ENCODE peak calls at places on chromosomes 1 and 21, in five cellular contexts. G is neural progenitor cell, F is GM23338, B is A673, P is breast epithelium. Q is an unnamed sample. For H3K4me1, the result is how much of the 10 kb centered on the place peaks cover.

GRCh38 chr1:19756480-19756879 is 43.2 kb downstream of the TMCO4 start:
- DNase-seq in G (no peak), F (no peak), B (no peak), P (no peak), Q (no peak)

GRCh38 chr21:34094949-34095348 is 21.6 kb downstream of the MRPS6 start:
- DNase-seq in G (no peak), F (no peak), B (no peak), P (no peak), Q (no peak)

GRCh38 chr1:93675272-93675671 is 6.4 kb downstream of the BCAR3 start:
- DNase-seq in G (no peak), F (no peak), B (no peak), P (no peak), Q (no peak)

GRCh38 chr1:209768354-209768774 is 12.5 kb downstream of the TRAF3IP3 start:
- DNase-seq in G (no peak), F (no peak), B (no peak), P (no peak), Q (peak)

GRCh38 chr1:74474585-74474984 is 37.8 kb downstream of the LRRC53 start:
- DNase-seq in G (no peak), F (no peak), B (no peak), P (no peak), Q (no peak)

GRCh38 chr1:226939439-226940028 is 560 bp upstream of the COQ8A start:
- DNase-seq in G (peak), F (peak), B (peak), P (peak), Q (peak)

GRCh38 chr1:162987866-162988265 is 81.3 kb upstream of the RGS4 start:
- DNase-seq in G (no peak), F (no peak), B (no peak), P (no peak), Q (no peak)

GRCh38 chr21:33670076-33670475 is 27.8 kb downstream of the ITSN1 start:
- DNase-seq in G (no peak), F (no peak), B (no peak), P (no peak), Q (no peak)

GRCh38 chr1:67149179-67149770 is 14.5 kb upstream of the C1orf141 start:
- DNase-seq in G (peak), F (peak), B (peak), P (peak), Q (peak)

GRCh38 chr1:112513112-112513870 is 4.5 kb downstream of the WNT2B start:
- DNase-seq in G (no peak), F (no peak), B (no peak), P (no peak), Q (no peak)

GRCh38 chr1:207990455-207990854 is 79.5 kb upstream of the CD34 start:
- DNase-seq in G (no peak), F (no peak), B (no peak), P (no peak), Q (no peak)

GRCh38 chr1:204989266-204990058 is 53.5 kb upstream of the CNTN2 start:
- DNase-seq in G (peak), F (peak), B (peak), P (peak), Q (peak)

GRCh38 chr1:21625390-21626190 is 43.6 kb downstream of the RAP1GAP start:
- DNase-seq in G (no peak), F (no peak), B (no peak), P (no peak), Q (no peak)

GRCh38 chr1:29519108-29519507 is 282.8 kb downstream of the PTPRU start:
- DNase-seq in G (no peak), F (no peak), B (no peak), P (peak), Q (no peak)

GRCh38 chr1:194267021-194267420 is 1080.6 kb upstream of the B3GALT2 start:
- DNase-seq in G (no peak), F (no peak), B (no peak), P (no peak), Q (no peak)

GRCh38 chr1:91827094-91828006 is 58.6 kb downstream of the TGFBR3 start:
- DNase-seq in G (no peak), F (no peak), B (no peak), P (no peak), Q (no peak)

GRCh38 chr1:40143891-40144575 is 17.2 kb upstream of the RLF start:
- DNase-seq in G (peak), F (peak), B (peak), P (no peak), Q (peak)

GRCh38 chr1:156282143-156282478 is 514 bp downstream of the SMG5 start:
- DNase-seq in G (no peak), F (no peak), B (no peak), P (no peak), Q (no peak)

GRCh38 chr1:43786975-43787374 is 79.6 kb downstream of the ST3GAL3 start:
- DNase-seq in G (no peak), F (no peak), B (no peak), P (no peak), Q (no peak)

GRCh38 chr1:151762941-151763921 is at the start of gene MRPL9:
- DNase-seq in G (peak), F (peak), B (peak), P (peak), Q (peak)

GRCh38 chr1:42676534-42677087 is 5.6 kb upstream of the YBX1 start:
- DNase-seq in G (no peak), F (no peak), B (no peak), P (no peak), Q (no peak)

GRCh38 chr1:229133151-229133550 is 137.8 kb upstream of the RAB4A start:
- DNase-seq in G (no peak), F (no peak), B (no peak), P (no peak), Q (no peak)

GRCh38 chr1:229133734-229134265 is 137.1 kb upstream of the RAB4A start:
- DNase-seq in G (no peak), F (no peak), B (no peak), P (no peak), Q (no peak)

GRCh38 chr1:229131243-229132105 is 139.4 kb upstream of the RAB4A start:
- DNase-seq in G (no peak), F (no peak), B (no peak), P (no peak), Q (no peak)

GRCh38 chr1:229132106-229132443 is 138.8 kb upstream of the RAB4A start:
- DNase-seq in G (no peak), F (no peak), B (no peak), P (no peak), Q (no peak)

GRCh38 chr1:229132706-229133105 is 138.2 kb upstream of the RAB4A start:
- DNase-seq in G (no peak), F (no peak), B (no peak), P (no peak), Q (no peak)
- H3K4me1 ChIP-seq in G (under half), F (under half), B (under half), P (under half), Q (under half)

DNA sequence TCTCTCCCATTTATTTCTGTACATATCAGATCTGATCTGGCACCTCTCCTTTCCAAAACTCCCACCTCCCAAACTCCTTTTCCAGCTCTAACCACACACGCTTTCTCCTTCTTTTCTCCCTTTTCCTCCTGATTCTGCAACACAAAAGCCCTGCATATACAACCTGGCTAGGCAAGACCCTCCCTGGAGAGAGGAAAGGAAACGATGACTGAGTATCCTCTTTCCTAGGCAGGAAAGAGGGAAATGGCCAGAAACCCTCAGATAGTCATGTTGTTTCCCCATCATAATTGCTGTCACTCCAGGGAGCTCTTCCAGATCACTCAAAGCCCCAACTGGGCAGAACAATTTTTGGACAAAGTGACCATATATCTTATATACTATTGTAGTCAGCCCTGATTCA is 32.3 kb upstream of the PRELP start:
- DNase-seq in G (no peak), F (peak), B (peak), P (no peak), Q (no peak)
- H3K27ac ChIP-seq in G (no peak), F (no peak), B (no peak), P (peak), Q (no peak)

DNA sequence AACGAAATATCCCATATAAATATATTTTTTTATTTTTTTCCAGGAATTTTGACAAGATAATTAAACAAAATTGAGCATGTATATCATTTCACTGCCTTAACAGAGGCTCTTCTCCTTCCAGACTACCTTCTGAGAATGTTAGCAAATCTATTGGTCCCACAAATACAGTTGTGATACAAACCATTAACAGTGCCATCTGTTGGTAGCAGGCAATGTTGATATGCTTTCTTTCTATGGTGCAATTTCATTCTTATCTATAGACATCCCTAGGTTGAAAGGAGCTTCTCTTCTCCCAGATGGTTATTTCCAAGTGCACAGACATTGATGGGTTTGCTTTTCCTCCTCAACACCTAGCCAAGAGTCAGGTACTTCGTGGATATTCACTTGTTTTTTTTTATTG is 303.6 kb downstream of the USH2A start:
- DNase-seq in G (peak), F (peak), B (peak), P (no peak), Q (no peak)
- TF ChIP-seq CTCF in G (peak), F (peak), B (peak), P (no peak), Q (no peak)

DNA sequence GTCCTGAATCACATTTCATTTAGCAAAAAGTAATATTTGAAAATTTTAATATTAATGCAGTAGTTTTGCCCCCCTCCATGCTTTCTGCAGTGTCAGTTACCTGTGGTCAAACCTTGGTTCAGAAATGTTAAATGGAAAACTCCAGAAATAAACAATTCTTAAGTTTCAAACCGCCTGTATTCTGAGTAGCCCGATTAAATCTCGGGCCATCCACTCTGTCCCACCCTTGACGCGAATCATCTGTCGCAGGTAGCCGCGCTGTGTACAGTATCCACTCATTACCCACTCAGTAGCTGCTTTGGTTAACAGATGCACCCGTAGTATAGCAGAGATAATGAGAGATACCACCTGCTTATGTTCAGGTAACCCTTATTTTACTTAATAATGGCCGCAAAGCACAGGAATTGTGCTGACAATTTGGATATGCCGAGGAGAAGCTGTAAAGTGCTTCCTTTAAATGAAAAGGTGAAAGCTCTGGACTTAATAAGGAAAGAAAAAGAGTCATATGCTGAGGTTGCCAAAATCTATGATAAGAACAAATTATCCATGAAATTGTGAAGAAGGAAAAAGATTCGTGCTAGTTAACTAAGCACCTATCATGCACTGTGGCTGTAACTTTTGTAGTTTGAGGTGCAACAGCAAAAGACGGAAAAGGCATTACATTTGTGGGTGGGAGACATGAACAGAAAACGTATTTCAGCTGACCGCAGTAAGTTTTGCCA is 889 bp upstream of the SCYL3 start:
- DNase-seq in G (no peak), F (no peak), B (no peak), P (no peak), Q (no peak)
- H3K4me1 ChIP-seq in G (under half), F (under half), B (under half), P (under half), Q (under half)

DNA sequence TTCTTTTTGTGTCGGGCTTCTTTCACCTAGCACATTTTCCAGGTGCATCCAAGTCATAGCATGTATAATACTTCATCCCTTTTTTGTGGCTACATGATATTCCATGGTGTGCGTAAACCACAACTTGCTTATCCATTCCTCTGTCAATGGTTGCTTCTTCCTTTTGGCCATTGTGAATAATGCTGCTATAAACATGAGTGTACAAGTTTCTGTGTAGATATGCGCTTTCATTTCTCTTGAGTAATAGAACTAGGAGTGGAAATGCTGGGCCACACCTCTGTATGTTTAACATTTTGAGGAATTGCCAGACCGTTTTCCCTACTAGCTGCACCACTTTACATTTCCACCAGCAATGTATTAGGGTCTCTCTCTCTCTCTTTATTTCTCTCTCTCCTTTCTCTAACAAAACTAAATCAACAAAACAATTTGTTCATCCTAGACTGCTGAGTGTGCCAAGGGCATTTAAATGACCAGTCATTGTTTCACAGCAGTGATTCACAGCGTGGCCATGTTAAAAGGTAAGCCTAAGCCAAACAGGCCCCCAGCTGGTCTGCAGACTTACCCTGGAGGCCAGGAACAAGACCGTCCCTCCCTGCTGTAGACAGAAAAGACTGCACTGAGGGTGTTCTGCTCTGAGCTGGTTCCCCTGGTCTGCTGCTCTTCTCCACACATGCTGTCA is 53.2 kb upstream of the LYST start:
- DNase-seq in G (peak), F (no peak), B (no peak), P (no peak), Q (no peak)
- H3K27ac ChIP-seq in G (no peak), F (no peak), B (peak), P (peak), Q (no peak)

Q was measured in CD8-positive, alpha-beta T cell.